ENCODE peak calls at places on chromosomes 5 and 9, in five cellular contexts. One of them, this sample, is unnamed. For H3K27me3, the result is how much of the 10 kb centered on the place peaks cover.

GRCh38 chr9:128222026-128222425 is 18.8 kb downstream of the DNM1 start:
- DNase-seq in gastrocnemius medialis: no peak
- DNase-seq in IMR-90: no peak
- DNase-seq in AG04450: no peak
- DNase-seq in breast epithelium: no peak
- DNase-seq in this sample: no peak

GRCh38 chr5:111532873-111533272 is 20.5 kb upstream of the STARD4 start:
- DNase-seq in gastrocnemius medialis: no peak
- DNase-seq in IMR-90: no peak
- DNase-seq in AG04450: no peak
- DNase-seq in breast epithelium: no peak
- DNase-seq in this sample: no peak

GRCh38 chr5:137072376-137073174 is 426.6 kb downstream of the SPOCK1 start:
- DNase-seq in gastrocnemius medialis: no peak
- DNase-seq in IMR-90: no peak
- DNase-seq in AG04450: no peak
- DNase-seq in breast epithelium: no peak
- DNase-seq in this sample: peak

GRCh38 chr5:10655041-10655685 is 91.3 kb downstream of the ANKRD33B start:
- DNase-seq in gastrocnemius medialis: no peak
- DNase-seq in IMR-90: no peak
- DNase-seq in AG04450: no peak
- DNase-seq in breast epithelium: no peak
- DNase-seq in this sample: no peak

GRCh38 chr5:134131578-134132350 is 17.3 kb downstream of the TCF7 start:
- DNase-seq in gastrocnemius medialis: no peak
- DNase-seq in IMR-90: no peak
- DNase-seq in AG04450: no peak
- DNase-seq in breast epithelium: no peak
- DNase-seq in this sample: no peak

GRCh38 chr5:32814620-32815019 is 103.5 kb downstream of the NPR3 start:
- DNase-seq in gastrocnemius medialis: no peak
- DNase-seq in IMR-90: peak
- DNase-seq in AG04450: no peak
- DNase-seq in breast epithelium: no peak
- DNase-seq in this sample: no peak

GRCh38 chr9:91676042-91676441 is 252.4 kb upstream of the NFIL3 start:
- DNase-seq in gastrocnemius medialis: no peak
- DNase-seq in IMR-90: no peak
- DNase-seq in AG04450: no peak
- DNase-seq in breast epithelium: no peak
- DNase-seq in this sample: peak

GRCh38 chr9:36011379-36011778 is 25.3 kb upstream of the RECK start:
- DNase-seq in gastrocnemius medialis: no peak
- DNase-seq in IMR-90: no peak
- DNase-seq in AG04450: no peak
- DNase-seq in breast epithelium: no peak
- DNase-seq in this sample: no peak

GRCh38 chr5:33890633-33891032 is 1.2 kb downstream of the ADAMTS12 start:
- DNase-seq in gastrocnemius medialis: no peak
- DNase-seq in IMR-90: peak
- DNase-seq in AG04450: no peak
- DNase-seq in breast epithelium: no peak
- DNase-seq in this sample: no peak

GRCh38 chr9:115694991-115695390 is 458.6 kb upstream of the PAPPA start:
- DNase-seq in gastrocnemius medialis: no peak
- DNase-seq in IMR-90: peak
- DNase-seq in AG04450: no peak
- DNase-seq in breast epithelium: no peak
- DNase-seq in this sample: no peak

GRCh38 chr5:58191451-58191850 is 268.4 kb downstream of the PLK2 start:
- DNase-seq in gastrocnemius medialis: no peak
- DNase-seq in IMR-90: no peak
- DNase-seq in AG04450: no peak
- DNase-seq in breast epithelium: no peak
- DNase-seq in this sample: no peak

GRCh38 chr5:40485021-40485998 is 194.4 kb upstream of the PTGER4 start:
- DNase-seq in gastrocnemius medialis: no peak
- DNase-seq in IMR-90: no peak
- DNase-seq in AG04450: no peak
- DNase-seq in breast epithelium: no peak
- DNase-seq in this sample: no peak

GRCh38 chr5:11905209-11905608 is 963 bp upstream of the CTNND2 start:
- DNase-seq in gastrocnemius medialis: no peak
- DNase-seq in IMR-90: no peak
- DNase-seq in AG04450: no peak
- DNase-seq in breast epithelium: no peak
- DNase-seq in this sample: no peak

GRCh38 chr9:115018547-115019435 is 88.4 kb upstream of the TNFSF8 start:
- DNase-seq in gastrocnemius medialis: no peak
- DNase-seq in IMR-90: peak
- DNase-seq in AG04450: peak
- DNase-seq in breast epithelium: no peak
- DNase-seq in this sample: no peak

GRCh38 chr9:96082516-96083232 is 207.2 kb downstream of the ERCC6L2 start:
- DNase-seq in gastrocnemius medialis: no peak
- DNase-seq in IMR-90: no peak
- DNase-seq in AG04450: no peak
- DNase-seq in breast epithelium: no peak
- DNase-seq in this sample: no peak

GRCh38 chr9:127224883-127225739 is 39.5 kb upstream of the GARNL3 start:
- DNase-seq in gastrocnemius medialis: peak
- DNase-seq in IMR-90: peak
- DNase-seq in AG04450: peak
- DNase-seq in breast epithelium: peak
- DNase-seq in this sample: peak

GRCh38 chr9:87732344-87732743 is 6.4 kb downstream of the CTSL start:
- DNase-seq in gastrocnemius medialis: no peak
- DNase-seq in IMR-90: no peak
- DNase-seq in AG04450: no peak
- DNase-seq in breast epithelium: no peak
- DNase-seq in this sample: no peak

GRCh38 chr9:34630402-34631154 is 1.7 kb upstream of the ARID3C start:
- DNase-seq in gastrocnemius medialis: no peak
- DNase-seq in IMR-90: no peak
- DNase-seq in AG04450: no peak
- DNase-seq in breast epithelium: no peak
- DNase-seq in this sample: no peak

GRCh38 chr9:34629492-34629809 is 585 bp upstream of the ARID3C start:
- DNase-seq in gastrocnemius medialis: no peak
- DNase-seq in IMR-90: no peak
- DNase-seq in AG04450: no peak
- DNase-seq in breast epithelium: no peak
- DNase-seq in this sample: no peak

GRCh38 chr9:34628656-34629491 is at the start of gene ARID3C:
- DNase-seq in gastrocnemius medialis: no peak
- DNase-seq in IMR-90: no peak
- DNase-seq in AG04450: no peak
- DNase-seq in breast epithelium: no peak
- DNase-seq in this sample: no peak

GRCh38 chr9:34625087-34625486 is 3.8 kb downstream of the ARID3C start:
- DNase-seq in gastrocnemius medialis: no peak
- DNase-seq in IMR-90: no peak
- DNase-seq in AG04450: no peak
- DNase-seq in breast epithelium: no peak
- DNase-seq in this sample: no peak

GRCh38 chr9:34627716-34628655 is 880 bp downstream of the ARID3C start:
- DNase-seq in gastrocnemius medialis: no peak
- DNase-seq in IMR-90: no peak
- DNase-seq in AG04450: no peak
- DNase-seq in breast epithelium: no peak
- DNase-seq in this sample: no peak
- H3K27me3 ChIP-seq in gastrocnemius medialis: half or more
- H3K27me3 ChIP-seq in IMR-90: half or more
- H3K27me3 ChIP-seq in AG04450: half or more
- H3K27me3 ChIP-seq in breast epithelium: under half
- H3K27me3 ChIP-seq in this sample: under half

GRCh38 chr9:76655970-76656369 is 108.3 kb upstream of the PCA3 start:
- DNase-seq in gastrocnemius medialis: no peak
- DNase-seq in IMR-90: no peak
- DNase-seq in AG04450: no peak
- DNase-seq in breast epithelium: no peak
- DNase-seq in this sample: no peak
- H3K27me3 ChIP-seq in gastrocnemius medialis: under half
- H3K27me3 ChIP-seq in IMR-90: under half
- H3K27me3 ChIP-seq in AG04450: under half
- H3K27me3 ChIP-seq in breast epithelium: under half
- H3K27me3 ChIP-seq in this sample: under half

GRCh38 chr5:77906806-77907205 is 130.7 kb upstream of the TBCA start:
- DNase-seq in gastrocnemius medialis: no peak
- DNase-seq in IMR-90: peak
- DNase-seq in AG04450: peak
- DNase-seq in breast epithelium: no peak
- DNase-seq in this sample: no peak

GRCh38 chr5:77910789-77911188 is 134.7 kb upstream of the TBCA start:
- DNase-seq in gastrocnemius medialis: no peak
- DNase-seq in IMR-90: no peak
- DNase-seq in AG04450: no peak
- DNase-seq in breast epithelium: no peak
- DNase-seq in this sample: no peak

GRCh38 chr5:77909237-77909636 is 133.1 kb upstream of the TBCA start:
- DNase-seq in gastrocnemius medialis: no peak
- DNase-seq in IMR-90: no peak
- DNase-seq in AG04450: no peak
- DNase-seq in breast epithelium: no peak
- DNase-seq in this sample: no peak

GRCh38 chr5:77907786-77908185 is 131.6 kb upstream of the TBCA start:
- DNase-seq in gastrocnemius medialis: no peak
- DNase-seq in IMR-90: no peak
- DNase-seq in AG04450: no peak
- DNase-seq in breast epithelium: no peak
- DNase-seq in this sample: no peak

DNA sequence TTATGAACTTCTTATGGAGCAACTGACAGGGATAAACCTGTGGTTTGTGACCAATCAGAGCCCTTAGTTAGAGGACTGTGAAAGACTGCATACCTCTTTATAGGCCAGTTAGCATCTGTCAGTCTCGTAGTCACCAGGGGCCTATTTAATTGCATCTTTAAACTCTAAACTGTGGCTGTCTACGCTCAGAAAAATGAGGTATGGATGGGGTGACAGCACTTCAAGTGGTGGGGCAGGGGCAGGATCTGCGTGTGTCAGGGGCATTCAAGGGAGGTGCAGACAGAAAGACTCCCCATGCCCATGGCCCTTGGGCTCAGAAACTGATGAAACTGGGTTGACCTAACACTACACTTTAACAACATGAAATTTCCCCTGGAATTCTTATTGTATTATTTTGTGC is 132.6 kb upstream of the TBCA start:
- DNase-seq in gastrocnemius medialis: no peak
- DNase-seq in IMR-90: no peak
- DNase-seq in AG04450: no peak
- DNase-seq in breast epithelium: no peak
- DNase-seq in this sample: no peak
- H3K27me3 ChIP-seq in gastrocnemius medialis: under half
- H3K27me3 ChIP-seq in IMR-90: under half
- H3K27me3 ChIP-seq in AG04450: under half
- H3K27me3 ChIP-seq in breast epithelium: under half
- H3K27me3 ChIP-seq in this sample: under half

GRCh38 chr9:908806-909205 is 67.3 kb downstream of the DMRT1 start:
- DNase-seq in gastrocnemius medialis: no peak
- DNase-seq in IMR-90: no peak
- DNase-seq in AG04450: no peak
- DNase-seq in breast epithelium: no peak
- DNase-seq in this sample: no peak

GRCh38 chr9:899440-900184 is 58.1 kb downstream of the DMRT1 start:
- DNase-seq in gastrocnemius medialis: no peak
- DNase-seq in IMR-90: no peak
- DNase-seq in AG04450: no peak
- DNase-seq in breast epithelium: no peak
- DNase-seq in this sample: no peak

DNA sequence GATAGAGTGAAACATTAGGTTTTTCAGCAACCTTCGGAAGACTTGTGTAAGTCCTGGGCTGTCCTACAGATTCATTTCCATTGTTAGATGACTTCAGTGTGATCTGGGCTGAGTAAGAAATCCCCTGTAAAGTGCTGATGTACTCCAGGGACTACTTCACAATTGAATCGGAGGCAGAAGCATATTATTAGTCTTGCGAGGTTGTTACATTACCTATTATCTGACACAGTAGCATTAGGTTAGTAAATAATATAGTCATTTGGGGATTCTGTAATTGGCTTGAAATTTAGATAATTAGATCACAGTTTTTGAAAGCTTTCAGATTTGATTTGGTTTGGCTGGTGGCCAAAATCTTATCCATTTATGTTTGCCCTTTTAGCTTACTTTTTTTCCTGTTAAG is 62.4 kb downstream of the DMRT1 start:
- DNase-seq in gastrocnemius medialis: no peak
- DNase-seq in IMR-90: no peak
- DNase-seq in AG04450: no peak
- DNase-seq in breast epithelium: no peak
- DNase-seq in this sample: no peak
- H3K27me3 ChIP-seq in gastrocnemius medialis: under half
- H3K27me3 ChIP-seq in IMR-90: under half
- H3K27me3 ChIP-seq in AG04450: under half
- H3K27me3 ChIP-seq in breast epithelium: under half
- H3K27me3 ChIP-seq in this sample: under half

DNA sequence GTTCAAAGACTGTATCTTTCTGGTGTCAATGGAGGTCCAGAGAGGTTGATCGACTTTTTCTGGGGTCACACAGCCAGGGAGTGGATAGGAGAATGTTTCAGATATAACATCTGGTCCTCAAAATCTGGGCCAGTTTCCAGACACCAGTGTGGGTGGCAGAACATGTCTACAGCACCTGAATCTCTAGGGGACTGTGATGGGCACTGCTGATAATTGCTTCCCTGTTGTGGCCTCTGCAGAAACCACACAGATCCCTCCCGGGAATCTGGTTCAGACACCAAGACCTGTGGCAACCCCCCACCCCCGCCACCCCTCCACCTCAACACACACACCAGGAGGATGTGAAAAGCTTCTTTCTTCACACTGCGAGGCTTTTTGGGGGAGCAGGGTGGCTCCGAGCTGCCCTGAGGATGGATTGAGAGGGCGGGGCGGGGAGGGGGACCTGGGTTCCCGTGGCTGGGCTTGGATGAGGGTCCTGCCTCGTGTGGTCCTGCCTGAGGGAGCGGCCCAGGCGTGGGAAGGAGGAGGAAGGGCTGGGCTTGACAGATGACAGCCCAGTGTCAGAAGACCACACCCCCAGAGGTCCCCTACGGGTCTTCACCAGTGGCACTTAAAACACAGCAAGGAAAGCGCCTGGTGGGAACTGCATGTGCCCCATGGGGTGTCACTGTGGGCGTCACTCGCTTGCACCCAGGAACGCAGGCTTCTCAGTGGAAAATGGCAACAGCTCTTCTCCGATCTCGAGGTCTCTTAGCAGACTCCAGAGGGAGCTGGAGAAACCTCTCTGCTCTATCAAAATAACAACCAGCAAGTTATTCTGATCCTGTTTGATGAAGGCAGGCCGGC is 55.2 kb downstream of the TRIP13 start:
- DNase-seq in gastrocnemius medialis: no peak
- DNase-seq in IMR-90: no peak
- DNase-seq in AG04450: no peak
- DNase-seq in breast epithelium: no peak
- DNase-seq in this sample: no peak
- H3K27me3 ChIP-seq in gastrocnemius medialis: half or more
- H3K27me3 ChIP-seq in IMR-90: half or more
- H3K27me3 ChIP-seq in AG04450: half or more
- H3K27me3 ChIP-seq in breast epithelium: under half
- H3K27me3 ChIP-seq in this sample: under half